ENCODE peak calls at places on chromosomes 13 and 19, in four cellular contexts. L, U, S and D are unnamed samples.

GRCh38 chr19:4181053-4181508 is 1.3 kb downstream of the SIRT6 start:
- DNase-seq in L (no peak), U (no peak), S (no peak), D (no peak)

GRCh38 chr13:31909889-31910551 is 121.6 kb upstream of the FRY start:
- DNase-seq in L (peak; percentile 41), U (peak; percentile 4), S (no peak), D (peak; percentile 58)

GRCh38 chr13:76792680-76793334 is 93.4 kb downstream of the KCTD12 start:
- DNase-seq in L (peak; percentile 66), U (no peak), S (no peak), D (no peak)

GRCh38 chr13:86399572-86399971 is 600.4 kb upstream of the SLITRK6 start:
- DNase-seq in L (no peak), U (no peak), S (no peak), D (no peak)

GRCh38 chr13:41934120-41934519 is 26.8 kb downstream of the VWA8 start:
- DNase-seq in L (no peak), U (no peak), S (no peak), D (no peak)

GRCh38 chr19:55620410-55620809 is 4.0 kb downstream of the ZNF784 start:
- DNase-seq in L (no peak), U (no peak), S (no peak), D (no peak)

GRCh38 chr13:66532146-66532545 is 698.0 kb downstream of the PCDH9 start:
- DNase-seq in L (peak; percentile 80), U (no peak), S (no peak), D (peak; percentile 12)

GRCh38 chr19:9362905-9363304 is at the start of gene ZNF177:
- DNase-seq in L (peak; percentile 39), U (no peak), S (no peak), D (no peak)

GRCh38 chr19:6015841-6016545 is 38.1 kb upstream of the RANBP3 start:
- DNase-seq in L (no peak), U (no peak), S (no peak), D (no peak)

GRCh38 chr13:68304287-68304893 is 1074.3 kb upstream of the PCDH9 start:
- DNase-seq in L (peak; percentile 23), U (peak; percentile 6), S (no peak), D (no peak)

DNA sequence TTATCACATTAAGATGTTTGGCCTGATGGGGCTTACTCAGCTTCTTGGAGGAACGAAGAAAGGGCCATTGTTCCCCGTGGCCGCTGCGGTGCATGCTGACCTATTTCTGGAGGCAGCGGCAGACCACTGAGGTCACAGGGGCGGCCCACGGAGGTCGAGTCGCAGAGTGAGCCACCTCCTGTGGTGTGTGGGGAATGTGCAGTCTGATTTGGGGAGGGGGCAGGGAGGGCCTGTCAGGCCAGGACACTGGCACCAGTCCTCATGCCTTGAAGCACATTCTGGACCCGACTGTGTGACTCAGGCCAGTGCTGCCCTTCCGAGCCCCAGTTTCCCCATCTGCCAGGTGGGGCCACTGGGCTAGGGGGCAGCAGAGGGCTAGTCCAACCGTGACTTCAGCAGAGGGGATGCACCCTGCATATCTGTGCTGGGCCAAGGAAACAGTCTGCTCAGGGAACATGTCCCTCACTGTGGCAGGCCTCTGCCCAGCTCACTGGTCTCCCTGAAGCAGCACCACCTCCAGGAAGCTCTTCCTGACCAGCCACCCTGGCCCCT is 6.3 kb downstream of the SLC7A10 start:
- DNase-seq in L (peak; percentile 88), U (no peak), S (peak; percentile 78), D (no peak)
- TF ChIP-seq CTCF in L (peak; percentile 24), U (peak; percentile 50), S (peak; percentile 79), D (peak; percentile 38)

GRCh38 chr19:16340654-16341053 is 16.0 kb downstream of the KLF2 start:
- DNase-seq in L (no peak), U (no peak), S (no peak), D (no peak)

GRCh38 chr19:16338470-16339360 is 14.1 kb downstream of the KLF2 start:
- DNase-seq in L (peak; percentile 98), U (peak; percentile 66), S (no peak), D (peak; percentile 85)

GRCh38 chr19:16337809-16338469 is 13.3 kb downstream of the KLF2 start:
- DNase-seq in L (peak; percentile 32), U (no peak), S (no peak), D (no peak)

GRCh38 chr19:16340092-16340491 is 15.5 kb downstream of the KLF2 start:
- DNase-seq in L (peak; percentile 77), U (no peak), S (no peak), D (no peak)

DNA sequence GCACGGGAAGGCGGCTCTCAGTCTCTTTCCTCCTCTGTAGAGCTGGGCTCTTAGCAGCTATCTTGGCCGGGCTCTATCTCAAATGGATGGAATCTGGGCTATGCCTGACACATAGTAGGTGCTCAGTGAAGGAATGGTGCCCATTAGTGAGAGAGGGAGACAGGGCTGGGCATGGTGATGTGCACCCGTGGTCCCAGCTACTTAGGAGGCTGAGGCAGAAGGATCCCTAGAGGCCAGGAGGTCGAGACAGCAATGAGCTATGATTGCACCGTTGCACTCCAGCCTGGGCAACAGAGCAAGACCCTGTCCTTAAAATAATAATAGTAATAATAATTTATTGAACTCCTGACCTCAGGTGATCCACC is 14.7 kb downstream of the KLF2 start:
- DNase-seq in L (no peak), U (no peak), S (no peak), D (no peak)
- H3K4me3 ChIP-seq in L (no peak overlapping the region), U (no peak overlapping the region), S (no peak overlapping the region), D (no peak overlapping the region)

GRCh38 chr13:99651016-99651415 is 149.7 kb downstream of the TM9SF2 start:
- DNase-seq in L (no peak), U (no peak), S (no peak), D (no peak)

GRCh38 chr13:99648266-99648665 is 147.0 kb downstream of the TM9SF2 start:
- DNase-seq in L (no peak), U (no peak), S (no peak), D (no peak)

GRCh38 chr13:99652141-99652540 is 150.9 kb downstream of the TM9SF2 start:
- DNase-seq in L (no peak), U (no peak), S (peak; percentile 23), D (no peak)

GRCh38 chr13:99648905-99649304 is 147.6 kb downstream of the TM9SF2 start:
- DNase-seq in L (no peak), U (no peak), S (no peak), D (no peak)

GRCh38 chr13:99650410-99650809 is 149.1 kb downstream of the TM9SF2 start:
- DNase-seq in L (no peak), U (no peak), S (no peak), D (no peak)
- TF ChIP-seq CTCF in L (no peak), U (no peak), S (no peak), D (no peak)

GRCh38 chr13:83879431-83880171 is 2.7 kb downstream of the SLITRK1 start:
- DNase-seq in L (peak; percentile 24), U (no peak), S (peak; percentile 45), D (no peak)
- H3K4me3 ChIP-seq in L (peak overlapping the region; percentile 54), U (no peak overlapping the region), S (peak overlapping the region; percentile 61), D (no peak overlapping the region)